ENCODE peak calls at places on chromosomes 5 and 9, in four cellular contexts. One of them, this sample, is unnamed.

GRCh38 chr9:123418506-123418905 is 62.5 kb downstream of the CRB2 start:
- DNase-seq in NCI-H2081: no peak
- DNase-seq in HEK293T: no peak
- DNase-seq in frontal cortex: no peak
- DNase-seq in this sample: no peak

GRCh38 chr9:571066-571465 is 270.4 kb upstream of the DMRT1 start:
- DNase-seq in frontal cortex: no peak
- DNase-seq in NCI-H2081: no peak
- DNase-seq in HEK293T: no peak
- DNase-seq in this sample: no peak

GRCh38 chr9:72577212-72577753 is 55.9 kb downstream of the TMC1 start:
- DNase-seq in HEK293T: no peak
- DNase-seq in NCI-H2081: no peak
- DNase-seq in frontal cortex: no peak
- DNase-seq in this sample: peak; percentile 88

GRCh38 chr9:98168952-98169488 is 23.4 kb downstream of the CORO2A start:
- DNase-seq in NCI-H2081: no peak
- DNase-seq in HEK293T: no peak
- DNase-seq in frontal cortex: no peak
- DNase-seq in this sample: no peak

GRCh38 chr5:132829742-132830435 is 558 bp downstream of the SHROOM1 start:
- DNase-seq in frontal cortex: peak; percentile 92
- DNase-seq in HEK293T: peak; percentile 87
- DNase-seq in NCI-H2081: peak; percentile 64
- DNase-seq in this sample: peak; percentile 73

GRCh38 chr9:22379272-22379671 is 67.4 kb upstream of the DMRTA1 start:
- DNase-seq in HEK293T: no peak
- DNase-seq in frontal cortex: no peak
- DNase-seq in NCI-H2081: peak; percentile 94
- DNase-seq in this sample: no peak

GRCh38 chr9:128986671-128987070 is 39.2 kb downstream of the NUP188 start:
- DNase-seq in frontal cortex: no peak
- DNase-seq in HEK293T: no peak
- DNase-seq in NCI-H2081: no peak
- DNase-seq in this sample: no peak

GRCh38 chr5:57939335-57939734 is 456.7 kb upstream of the ACTBL2 start:
- DNase-seq in HEK293T: no peak
- DNase-seq in NCI-H2081: no peak
- DNase-seq in frontal cortex: no peak
- DNase-seq in this sample: no peak

GRCh38 chr5:58071566-58071965 is 388.3 kb downstream of the PLK2 start:
- DNase-seq in NCI-H2081: no peak
- DNase-seq in frontal cortex: no peak
- DNase-seq in HEK293T: no peak
- DNase-seq in this sample: no peak

GRCh38 chr5:179127136-179128040 is 67.2 kb downstream of the ZNF354C start:
- DNase-seq in NCI-H2081: no peak
- DNase-seq in frontal cortex: no peak
- DNase-seq in HEK293T: no peak
- DNase-seq in this sample: no peak

GRCh38 chr5:160213537-160213936 is 15.8 kb upstream of the FABP6 start:
- DNase-seq in NCI-H2081: no peak
- DNase-seq in frontal cortex: no peak
- DNase-seq in HEK293T: no peak
- DNase-seq in this sample: no peak

GRCh38 chr5:97094579-97095317 is 47.7 kb downstream of the LIX1 start:
- DNase-seq in frontal cortex: no peak
- DNase-seq in HEK293T: no peak
- DNase-seq in NCI-H2081: no peak
- DNase-seq in this sample: no peak

GRCh38 chr5:118956727-118957126 is 31.6 kb downstream of the DTWD2 start:
- DNase-seq in HEK293T: no peak
- DNase-seq in NCI-H2081: peak; percentile 9
- DNase-seq in frontal cortex: no peak
- DNase-seq in this sample: peak; percentile 51

GRCh38 chr9:122719218-122719617 is 4.6 kb upstream of the OR1L4 start:
- DNase-seq in HEK293T: no peak
- DNase-seq in NCI-H2081: no peak
- DNase-seq in frontal cortex: no peak
- DNase-seq in this sample: no peak

GRCh38 chr5:37889612-37890317 is 49.9 kb upstream of the GDNF start:
- DNase-seq in HEK293T: no peak
- DNase-seq in frontal cortex: no peak
- DNase-seq in NCI-H2081: peak; percentile 48
- DNase-seq in this sample: peak; percentile 68

GRCh38 chr5:87722286-87722685 is 309.6 kb upstream of the CCNH start:
- DNase-seq in HEK293T: no peak
- DNase-seq in frontal cortex: no peak
- DNase-seq in NCI-H2081: no peak
- DNase-seq in this sample: peak; percentile 1

GRCh38 chr5:138025285-138025684 is 7.6 kb downstream of the FAM13B start:
- DNase-seq in frontal cortex: no peak
- DNase-seq in HEK293T: no peak
- DNase-seq in NCI-H2081: no peak
- DNase-seq in this sample: no peak

GRCh38 chr5:68344447-68345111 is 129.0 kb downstream of the PIK3R1 start:
- DNase-seq in HEK293T: no peak
- DNase-seq in NCI-H2081: no peak
- DNase-seq in frontal cortex: no peak
- DNase-seq in this sample: peak; percentile 41

GRCh38 chr9:107214915-107215314 is 68.2 kb upstream of the RAD23B start:
- DNase-seq in frontal cortex: no peak
- DNase-seq in NCI-H2081: no peak
- DNase-seq in HEK293T: no peak
- DNase-seq in this sample: no peak

GRCh38 chr5:37771203-37771611 is 68.6 kb downstream of the GDNF start:
- DNase-seq in HEK293T: no peak
- DNase-seq in NCI-H2081: no peak
- DNase-seq in frontal cortex: no peak
- DNase-seq in this sample: no peak

GRCh38 chr5:172870261-172870806 is 36.3 kb downstream of the ERGIC1 start:
- DNase-seq in HEK293T: no peak
- DNase-seq in NCI-H2081: no peak
- DNase-seq in frontal cortex: no peak
- DNase-seq in this sample: no peak